ENCODE peak calls at places on chromosomes 7 and 10, in four cellular contexts. U is HepG2, I is GM12878, P is H1. T is an unnamed sample.

GRCh38 chr10:53846809-53847208 is 954.2 kb downstream of the PCDH15 start:
- DNase-seq in I (no peak), P (no peak), U (no peak), T (no peak)

GRCh38 chr7:31735991-31736982 is 49.3 kb downstream of the PPP1R17 start:
- DNase-seq in U (peak; percentile 52), P (peak; percentile 87), I (no peak), T (peak; percentile 84)

GRCh38 chr7:151231964-151232271 is 365 bp upstream of the CHPF2 start:
- DNase-seq in U (no peak), P (no peak), I (no peak), T (no peak)

GRCh38 chr10:12742776-12743175 is 258.7 kb downstream of the CCDC3 start:
- DNase-seq in P (no peak), U (no peak), I (peak; percentile 7), T (no peak)

GRCh38 chr10:97334370-97335175 is at the start of gene FRAT2:
- DNase-seq in I (peak; percentile 47), U (peak; percentile 74), P (peak; percentile 95), T (peak; percentile 66)

GRCh38 chr7:106177738-106178592 is 65.9 kb upstream of the SYPL1 start:
- DNase-seq in I (no peak), P (no peak), U (no peak), T (no peak)

GRCh38 chr10:101693701-101694055 is 1.3 kb downstream of the FBXW4 start:
- DNase-seq in U (peak; percentile 44), P (no peak), I (no peak), T (no peak)

GRCh38 chr7:68216046-68216445 is 1219.4 kb downstream of the TYW1 start:
- DNase-seq in I (no peak), P (no peak), U (no peak), T (no peak)

GRCh38 chr10:79116363-79116762 is 47.6 kb downstream of the ZMIZ1 start:
- DNase-seq in U (no peak), P (no peak), I (peak; percentile 31), T (no peak)

GRCh38 chr10:34607894-34608293 is 207.2 kb downstream of the PARD3 start:
- DNase-seq in I (no peak), U (peak; percentile 4), P (no peak), T (no peak)

GRCh38 chr7:1120791-1121190 is 32.9 kb downstream of the GPER1 start:
- DNase-seq in I (no peak), U (no peak), P (no peak), T (no peak)

GRCh38 chr7:45215611-45216062 is 58.0 kb downstream of the RAMP3 start:
- DNase-seq in U (no peak), P (no peak), I (no peak), T (no peak)

GRCh38 chr10:102230264-102230860 is 4.3 kb downstream of the ELOVL3 start:
- DNase-seq in U (no peak), I (no peak), P (peak; percentile 88), T (peak; percentile 57)

GRCh38 chr10:125991009-125991788 is 94.8 kb downstream of the FANK1 start:
- DNase-seq in I (no peak), P (no peak), U (no peak), T (no peak)
- TF ChIP-seq SUZ12 in I (no peak), P (no peak), U (no peak), T (no peak)

DNA sequence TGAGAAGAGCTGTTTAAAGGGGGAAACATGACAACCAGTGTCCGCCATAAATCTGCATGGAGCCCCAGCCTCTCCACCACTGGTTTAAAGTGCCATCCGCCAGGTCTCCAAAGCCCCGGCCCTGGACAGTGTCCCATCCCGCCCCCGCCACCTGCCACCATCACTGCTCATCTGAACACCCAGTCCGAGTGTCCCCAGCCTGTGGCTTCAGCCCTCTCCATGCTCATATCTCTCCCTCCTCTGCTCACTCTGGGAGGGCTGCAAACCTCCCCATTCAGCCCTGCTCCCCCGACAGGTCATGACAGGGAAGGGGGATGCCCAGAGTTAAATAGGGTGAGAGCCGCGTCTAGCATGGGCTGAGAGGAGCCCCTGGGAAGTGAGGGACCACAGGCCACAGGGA is 266.2 kb downstream of the DNAJB6 start:
- DNase-seq in I (no peak), P (no peak), U (no peak), T (no peak)
- H3K9ac ChIP-seq in I (no peak overlapping the region), P (no peak overlapping the region), U (no peak overlapping the region), T (no peak overlapping the region)

GRCh38 chr7:21999896-22000295 is 54.2 kb upstream of the CDCA7L start:
- DNase-seq in P (no peak), U (no peak), I (no peak), T (no peak)
- TF ChIP-seq SUZ12 in P (no peak), U (no peak), I (no peak), T (no peak)

DNA sequence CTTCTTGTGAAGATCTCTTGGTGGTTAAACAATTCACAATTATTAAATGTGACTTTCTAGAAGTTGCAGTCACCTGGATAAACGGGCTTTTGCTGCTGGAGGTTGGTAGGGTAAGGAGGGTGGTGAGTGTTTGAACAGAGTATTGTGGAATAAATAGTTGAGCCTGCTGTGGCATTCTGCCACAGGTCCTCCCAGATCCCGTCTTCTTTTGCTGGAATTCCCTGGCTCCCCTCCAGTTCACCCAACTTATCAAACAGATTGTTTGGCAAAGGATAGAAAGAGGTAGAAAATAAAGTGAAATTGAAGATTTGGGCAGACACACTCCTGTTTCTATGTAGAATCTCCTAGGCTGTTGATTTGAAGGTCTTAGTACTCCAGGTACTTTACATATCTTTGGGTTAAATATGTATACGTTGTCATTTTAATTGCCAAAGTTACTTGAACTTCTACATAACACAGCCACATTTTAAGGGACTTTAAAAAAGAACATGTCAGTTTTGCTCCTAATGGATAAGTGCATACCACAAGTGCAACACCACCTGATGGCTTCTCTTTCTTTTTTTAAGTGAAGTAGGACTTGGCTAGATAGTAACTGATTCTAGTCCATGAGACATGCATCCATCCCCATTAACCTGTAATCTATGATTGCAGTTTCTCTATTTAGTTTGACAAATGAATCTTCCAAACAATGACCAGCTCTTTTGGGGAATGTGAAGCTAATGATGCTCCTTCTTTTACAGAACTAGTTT is 83.0 kb downstream of the ARL4A start:
- DNase-seq in U (peak; percentile 5), P (no peak), I (no peak), T (peak; percentile 16)
- H3K9ac ChIP-seq in U (no peak overlapping the region), P (no peak overlapping the region), I (no peak overlapping the region), T (no peak overlapping the region)

GRCh38 chr7:137025469-137026175 is 157.2 kb downstream of the CHRM2 start:
- DNase-seq in I (no peak), P (no peak), U (no peak), T (no peak)
- TF ChIP-seq SUZ12 in I (no peak), P (no peak), U (no peak), T (no peak)

GRCh38 chr7:149422914-149423285 is 38.0 kb downstream of the ZNF777 start:
- DNase-seq in P (peak; percentile 78), U (no peak), I (no peak), T (no peak)
- H3K9ac ChIP-seq in P (peak overlapping the region; percentile 38), U (no peak overlapping the region), I (peak overlapping the region; percentile 44), T (no peak overlapping the region)

GRCh38 chr10:55627526-55628170 is 733.4 kb downstream of the ZWINT start:
- DNase-seq in I (no peak), U (no peak), P (peak; percentile 60), T (no peak)
- TF ChIP-seq SUZ12 in I (no peak), U (no peak), P (no peak), T (no peak)

DNA sequence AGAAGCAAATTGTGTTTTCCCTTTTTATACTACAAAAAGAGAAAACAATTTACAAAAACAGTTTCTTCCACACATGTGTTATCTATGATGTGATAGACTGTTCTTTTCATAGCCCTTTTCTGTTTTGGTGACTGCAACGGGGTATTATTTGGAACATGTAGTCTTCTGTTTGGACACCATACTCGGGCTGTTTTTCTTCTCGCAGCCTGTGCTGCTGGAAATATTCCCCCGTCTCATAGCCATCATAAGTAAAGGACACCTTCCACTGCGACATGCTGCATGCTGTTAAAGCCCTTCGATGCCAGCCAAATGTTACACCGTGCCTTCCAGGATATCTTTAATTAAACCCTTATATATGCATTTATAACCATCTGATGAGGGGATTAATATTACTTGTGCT is 222.4 kb downstream of the BICC1 start:
- DNase-seq in P (no peak), I (no peak), U (no peak), T (no peak)
- H3K9ac ChIP-seq in P (no peak overlapping the region), I (no peak overlapping the region), U (no peak overlapping the region), T (no peak overlapping the region)

GRCh38 chr7:113320419-113320818 is 202.1 kb upstream of the SMIM30 start:
- DNase-seq in I (peak; percentile 5), U (no peak), P (no peak), T (no peak)

GRCh38 chr7:113314594-113314993 is 196.2 kb upstream of the SMIM30 start:
- DNase-seq in P (no peak), U (no peak), I (no peak), T (no peak)
- TF ChIP-seq SUZ12 in P (no peak), U (no peak), I (no peak), T (no peak)

T was measured in NT2/D1.